ENCODE peak calls at places on chromosomes 4 and X, in six cellular contexts. E is B cell, G is GM10248, U is A549, J is cardiac fibroblast, B is IMR-90. D is an unnamed sample.
A peak's percentile ranks its signal among the peaks of the same experiment; 100 is the strongest.

GRCh38 chr4:137819964-137820383 is 287.7 kb upstream of the PCDH18 start:
- DNase-seq in E (no peak), G (peak; percentile 7), U (peak; percentile 1), J (peak; percentile 78), B (peak; percentile 65), D (peak; percentile 5)

GRCh38 chrX:33784548-33784947 is 347.6 kb downstream of the FAM47A start:
- DNase-seq in E (no peak), G (no peak), U (no peak), J (no peak), B (no peak), D (no peak)

GRCh38 chr4:78039678-78040077 is 17.4 kb upstream of the FRAS1 start:
- DNase-seq in E (no peak), G (no peak), U (no peak), J (no peak), B (no peak), D (no peak)

GRCh38 chr4:184649971-184650855 is 675 bp downstream of the PRIMPOL start:
- DNase-seq in E (no peak), G (no peak), U (no peak), J (peak; percentile 70), B (peak; percentile 65), D (no peak)

GRCh38 chrX:24498181-24498580 is 33.1 kb downstream of the PDK3 start:
- DNase-seq in E (no peak), G (no peak), U (peak; percentile 28), J (peak; percentile 2), B (no peak), D (no peak)

GRCh38 chr4:26356067-26356466 is 35.3 kb downstream of the RBPJ start:
- DNase-seq in E (no peak), G (no peak), U (no peak), J (peak; percentile 26), B (peak; percentile 40), D (no peak)

GRCh38 chr4:147049940-147050852 is 104.5 kb upstream of the TTC29 start:
- DNase-seq in E (no peak), G (no peak), U (no peak), J (peak; percentile 73), B (peak; percentile 56), D (no peak)

GRCh38 chr4:103307479-103308042 is 109.4 kb upstream of the CENPE start:
- DNase-seq in E (no peak), G (no peak), U (no peak), J (no peak), B (no peak), D (no peak)

GRCh38 chr4:575281-576141 is 584 bp downstream of the TMEM271 start:
- DNase-seq in E (peak; percentile 69), G (no peak), U (no peak), J (peak; percentile 49), B (peak; percentile 44), D (no peak)

GRCh38 chrX:47576021-47576898 is 6.0 kb upstream of the TIMP1 start:
- DNase-seq in E (no peak), G (no peak), U (no peak), J (no peak), B (no peak), D (no peak)

GRCh38 chr4:88729146-88729755 is 31.6 kb upstream of the NAP1L5 start:
- DNase-seq in E (no peak), G (no peak), U (no peak), J (no peak), B (no peak), D (no peak)

GRCh38 chr4:122700178-122700725 is 32.3 kb upstream of the BBS12 start:
- DNase-seq in E (no peak), G (no peak), U (no peak), J (peak; percentile 72), B (peak; percentile 65), D (no peak)

GRCh38 chr4:29075366-29075765 is 1644.8 kb upstream of the PCDH7 start:
- DNase-seq in E (no peak), G (no peak), U (no peak), J (no peak), B (no peak), D (no peak)

GRCh38 chr4:29082684-29083083 is 1637.5 kb upstream of the PCDH7 start:
- DNase-seq in E (no peak), G (no peak), U (no peak), J (no peak), B (no peak), D (no peak)

GRCh38 chr4:29081230-29081955 is 1638.8 kb upstream of the PCDH7 start:
- DNase-seq in E (no peak), G (no peak), U (no peak), J (peak; percentile 32), B (peak; percentile 28), D (no peak)

GRCh38 chr4:29073571-29073970 is 1646.6 kb upstream of the PCDH7 start:
- DNase-seq in E (no peak), G (no peak), U (no peak), J (no peak), B (no peak), D (no peak)

GRCh38 chr4:29079260-29079659 is 1640.9 kb upstream of the PCDH7 start:
- DNase-seq in E (no peak), G (no peak), U (no peak), J (no peak), B (no peak), D (no peak)
- TF ChIP-seq CTCF in E (no peak), G (no peak), U (no peak), J (no peak), B (no peak), D (no peak)

DNA sequence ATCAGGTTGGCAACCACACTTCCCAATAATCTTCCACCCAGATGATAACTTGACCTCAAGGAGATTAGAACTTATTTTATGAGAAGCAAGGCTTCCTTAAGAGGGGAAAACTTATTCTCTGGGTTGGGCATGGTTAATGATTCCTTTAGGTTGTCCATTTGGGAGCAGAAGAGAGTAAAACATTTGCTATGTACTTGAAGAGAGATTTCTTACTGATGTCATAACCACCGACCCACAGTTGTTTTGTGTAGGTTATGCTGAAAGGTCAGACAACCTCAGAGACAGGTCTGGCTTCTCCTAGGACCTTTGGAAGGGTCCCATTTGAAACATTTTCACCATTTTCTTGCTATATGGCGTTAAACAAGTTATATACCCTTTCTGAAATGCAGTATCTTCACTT is 56.1 kb downstream of the FAM114A1 start:
- DNase-seq in E (no peak), G (no peak), U (no peak), J (no peak), B (no peak), D (no peak)
- TF ChIP-seq CTCF in E (no peak), G (no peak), U (no peak), J (no peak), B (no peak), D (no peak)

GRCh38 chrX:131985526-131986049 is 37.5 kb upstream of the STK26 start:
- DNase-seq in E (no peak), G (no peak), U (no peak), J (no peak), B (no peak), D (no peak)
- TF ChIP-seq CTCF in E (no peak), G (no peak), U (no peak), J (no peak), B (no peak), D (no peak)

DNA sequence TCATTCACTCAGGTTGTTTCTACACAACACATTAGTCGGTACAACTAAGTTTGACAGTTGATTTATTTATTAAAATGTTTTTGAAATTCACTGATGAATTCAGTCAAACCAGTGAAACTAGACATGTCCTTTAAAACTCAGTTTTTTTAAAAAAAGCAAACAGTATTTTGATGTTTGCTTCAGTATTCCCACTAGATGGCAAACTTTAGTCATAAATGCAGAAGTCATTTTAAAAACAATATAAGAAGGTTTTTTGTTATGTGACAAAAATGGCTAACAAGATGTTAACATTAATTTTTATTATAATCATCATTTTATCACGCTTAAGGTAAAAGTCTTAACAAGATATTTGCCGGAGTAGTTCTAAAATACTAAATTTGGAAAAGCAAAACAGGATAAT is 1337.8 kb upstream of the DIAPH2 start:
- DNase-seq in E (no peak), G (no peak), U (no peak), J (peak; percentile 23), B (peak; percentile 5), D (no peak)
- TF ChIP-seq CTCF in E (no peak), G (peak; percentile 7), U (no peak), J (no peak), B (peak; percentile 38), D (no peak)

GRCh38 chr4:76950052-76950845 is 697 bp downstream of the SEPTIN11 start:
- DNase-seq in E (peak; percentile 56), G (peak; percentile 57), U (peak; percentile 19), J (peak; percentile 48), B (no peak), D (no peak)

GRCh38 chr4:76948441-76949292 is 885 bp upstream of the SEPTIN11 start:
- DNase-seq in E (peak; percentile 87), G (peak; percentile 89), U (peak; percentile 55), J (peak; percentile 71), B (peak; percentile 76), D (peak; percentile 56)

GRCh38 chr4:76950846-76951321 is 1.3 kb downstream of the SEPTIN11 start:
- DNase-seq in E (peak; percentile 18), G (peak; percentile 12), U (peak; percentile 10), J (peak; percentile 59), B (peak; percentile 52), D (no peak)

GRCh38 chr4:76951333-76952033 is 1.9 kb downstream of the SEPTIN11 start:
- DNase-seq in E (no peak), G (no peak), U (no peak), J (peak; percentile 48), B (no peak), D (no peak)

DNA sequence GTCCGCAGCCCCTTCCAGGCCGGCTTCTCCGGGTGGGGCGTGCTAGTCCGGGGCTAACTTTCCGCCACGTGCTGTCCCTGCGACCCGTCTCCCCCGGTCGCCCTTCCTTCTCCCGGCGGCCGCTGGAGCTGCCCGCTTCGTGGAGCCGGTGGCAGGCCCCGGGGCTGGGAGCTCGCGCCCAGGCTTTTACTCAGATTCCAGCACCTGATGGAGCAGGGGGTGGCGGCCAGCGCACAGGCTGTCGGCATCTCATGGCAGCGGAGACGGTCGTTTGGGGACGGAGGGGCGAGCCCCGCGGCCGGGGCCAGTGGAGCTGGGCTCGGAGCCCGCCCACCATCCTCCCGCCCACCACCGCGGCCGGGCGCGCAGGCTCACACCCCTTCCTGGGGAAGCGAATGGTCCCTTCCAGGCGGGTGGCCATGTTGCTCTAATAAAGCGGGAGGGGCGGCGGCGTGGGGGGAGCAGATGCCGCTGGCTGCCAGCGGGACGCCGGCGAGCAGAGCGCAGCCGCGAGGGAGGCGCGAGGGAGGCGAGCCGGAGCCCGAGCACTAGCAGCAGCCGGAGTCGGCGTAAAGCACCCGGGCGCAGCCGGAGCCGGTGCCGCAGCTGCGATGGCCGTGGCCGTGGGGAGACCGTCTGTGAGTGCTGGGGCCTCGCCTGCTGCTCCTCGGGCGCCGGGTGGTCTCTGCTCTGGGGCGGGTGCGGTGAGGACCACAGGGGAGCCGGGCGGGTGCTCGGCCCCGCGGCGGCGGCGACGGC is at the start of gene SEPTIN11:
- DNase-seq in E (peak; percentile 88), G (peak; percentile 96), U (peak; percentile 67), J (peak; percentile 94), B (peak; percentile 93), D (peak; percentile 80)
- TF ChIP-seq CTCF in E (no peak), G (no peak), U (no peak), J (no peak), B (no peak), D (no peak)

D was measured in GM12864.